ENCODE peak calls at places on chromosomes 3 and 15, in ten cellular contexts. V is cardiac muscle cell, X is lower lobe of right lung, G is left lung, M is astrocyte of the spinal cord, R is A549, Z is right atrium auricular region, E is HCT116, D is RWPE1, P is psoas muscle. L is an unnamed sample.

GRCh38 chr15:47787875-47788274 is 70.6 kb downstream of the SEMA6D start:
- DNase-seq in D (no peak), P (no peak), V (peak), R (no peak), M (no peak), Z (no peak), G (no peak), E (no peak), X (no peak), L (no peak)

GRCh38 chr3:52054689-52055511 is 1.5 kb downstream of the DUSP7 start:
- DNase-seq in Z (no peak), G (no peak), E (no peak), V (peak), D (no peak), R (no peak), X (no peak), M (no peak), P (no peak), L (peak)

GRCh38 chr3:9507586-9508578 is 45.7 kb downstream of the LHFPL4 start:
- DNase-seq in D (no peak), Z (no peak), G (no peak), M (no peak), R (no peak), E (no peak), V (no peak), X (no peak), P (no peak), L (no peak)

GRCh38 chr15:25883860-25884259 is 20.7 kb upstream of the ATP10A start:
- DNase-seq in P (no peak), R (peak), E (no peak), G (no peak), X (no peak), Z (no peak), V (no peak), M (peak), D (peak), L (no peak)

GRCh38 chr3:142987080-142987700 is 14.2 kb upstream of the U2SURP start:
- DNase-seq in V (peak), P (no peak), Z (no peak), G (no peak), M (peak), D (peak), R (peak), X (no peak), E (no peak), L (no peak)

GRCh38 chr3:14389133-14390115 is 13.0 kb upstream of the SLC6A6 start:
- DNase-seq in G (peak), E (no peak), P (no peak), D (no peak), M (no peak), Z (no peak), X (no peak), V (no peak), R (no peak), L (no peak)

GRCh38 chr3:77526573-77526972 is 486.7 kb downstream of the ROBO2 start:
- DNase-seq in D (no peak), Z (no peak), M (no peak), E (no peak), P (no peak), V (no peak), X (no peak), R (no peak), G (no peak), L (no peak)

GRCh38 chr3:190840146-190840545 is 22.3 kb downstream of the GMNC start:
- DNase-seq in Z (no peak), D (peak), G (no peak), R (no peak), M (no peak), X (no peak), E (no peak), V (peak), P (no peak), L (no peak)

GRCh38 chr15:86115138-86115801 is 35.6 kb downstream of the AGBL1 start:
- DNase-seq in Z (no peak), R (no peak), V (no peak), X (no peak), D (peak), M (no peak), E (no peak), P (no peak), G (no peak), L (no peak)
- TF ChIP-seq CTCF in Z (peak), R (no peak), V (no peak), X (no peak), D (peak), M (no peak), E (no peak), P (peak), G (no peak), L (no peak)

GRCh38 chr3:135929670-135930069 is 35.9 kb upstream of the PPP2R3A start:
- DNase-seq in X (no peak), D (no peak), M (peak), R (no peak), Z (no peak), P (peak), E (no peak), V (no peak), G (no peak), L (no peak)
- TF ChIP-seq CTCF in X (no peak), D (no peak), M (no peak), R (no peak), Z (no peak), P (no peak), E (no peak), V (no peak), G (no peak), L (no peak)

DNA sequence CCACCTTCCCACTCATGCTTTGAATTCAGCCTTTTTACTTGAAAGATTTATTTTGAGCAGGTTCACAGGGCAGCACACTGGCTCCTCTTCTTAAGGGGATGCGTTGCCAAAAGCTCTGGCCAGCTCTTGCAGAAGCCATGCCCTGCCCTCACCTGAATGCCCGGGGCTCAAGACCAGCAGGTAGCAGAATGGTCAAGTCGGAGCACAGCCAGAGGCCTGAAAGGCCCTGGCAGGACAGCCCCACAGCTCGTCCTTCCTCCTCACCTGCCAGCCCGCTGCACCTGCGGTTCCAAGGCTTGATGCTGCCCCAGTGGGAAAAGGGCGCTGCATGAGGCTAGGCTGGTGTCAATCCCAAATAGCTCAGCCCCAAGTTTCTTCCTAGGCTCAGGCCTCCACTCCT is 13.1 kb downstream of the CA12 start:
- DNase-seq in E (no peak), V (no peak), P (no peak), D (no peak), Z (no peak), G (no peak), X (no peak), R (no peak), M (no peak), L (no peak)
- TF ChIP-seq CTCF in E (no peak), V (no peak), P (no peak), D (no peak), Z (no peak), G (no peak), X (no peak), R (no peak), M (no peak), L (no peak)

GRCh38 chr3:71511037-71511436 is 72.5 kb downstream of the FOXP1 start:
- DNase-seq in D (no peak), V (no peak), M (peak), G (no peak), E (no peak), Z (no peak), X (no peak), P (no peak), R (peak), L (no peak)

GRCh38 chr3:71513081-71513480 is 70.4 kb downstream of the FOXP1 start:
- DNase-seq in P (no peak), E (no peak), M (no peak), X (no peak), Z (no peak), G (no peak), D (no peak), R (no peak), V (no peak), L (no peak)

GRCh38 chr3:71512544-71512943 is 71.0 kb downstream of the FOXP1 start:
- DNase-seq in M (no peak), D (no peak), V (no peak), R (no peak), X (no peak), E (no peak), Z (no peak), P (no peak), G (no peak), L (no peak)

GRCh38 chr3:71511446-71511845 is 72.1 kb downstream of the FOXP1 start:
- DNase-seq in G (no peak), X (no peak), R (no peak), E (no peak), Z (no peak), P (no peak), V (no peak), D (no peak), M (no peak), L (no peak)

GRCh38 chr3:71512000-71512399 is 71.5 kb downstream of the FOXP1 start:
- DNase-seq in D (no peak), M (no peak), P (no peak), R (no peak), E (no peak), Z (no peak), G (no peak), V (peak), X (no peak), L (no peak)
- TF ChIP-seq CTCF in D (no peak), M (no peak), P (no peak), R (peak), E (peak), Z (no peak), G (no peak), V (no peak), X (peak), L (no peak)

DNA sequence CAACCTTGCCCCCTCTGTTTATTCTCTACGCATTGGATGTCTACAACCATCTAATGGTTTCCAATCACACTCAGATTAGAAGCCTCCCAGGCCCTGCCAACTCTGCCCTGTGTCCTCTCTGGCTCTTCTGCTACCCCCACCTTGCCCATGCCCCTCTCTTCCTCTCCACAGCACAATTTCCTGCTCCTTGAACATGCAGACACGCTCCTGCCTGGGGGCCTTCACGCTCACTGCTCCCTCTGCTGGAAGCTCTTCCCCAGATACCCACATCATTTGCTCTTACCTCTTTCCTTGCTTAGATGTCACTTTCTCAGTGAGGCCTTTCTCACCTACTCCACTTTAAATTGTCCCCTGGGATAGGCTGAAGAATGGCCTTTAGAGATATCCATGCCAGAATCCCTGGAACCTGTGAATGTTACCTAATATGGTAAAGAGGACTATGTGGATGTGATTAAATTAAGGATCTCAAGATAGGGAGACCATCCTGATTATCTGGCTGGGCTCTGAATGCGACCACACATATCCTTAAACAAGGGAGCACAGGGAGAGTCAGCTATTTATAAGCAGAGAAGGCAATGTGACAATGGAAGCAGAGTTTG is 9.9 kb downstream of the KY start:
- DNase-seq in X (no peak), D (peak), R (peak), M (peak), V (peak), Z (peak), E (peak), G (no peak), P (no peak), L (peak)
- TF ChIP-seq CTCF in X (peak), D (no peak), R (peak), M (peak), V (peak), Z (peak), E (peak), G (no peak), P (peak), L (peak)

GRCh38 chr3:16176391-16177030 is 2.0 kb downstream of the GALNT15 start:
- DNase-seq in Z (no peak), R (no peak), P (no peak), G (no peak), X (no peak), E (no peak), M (no peak), V (no peak), D (no peak), L (no peak)

GRCh38 chr3:16177962-16178627 is 3.6 kb downstream of the GALNT15 start:
- DNase-seq in D (peak), P (peak), V (peak), M (peak), X (peak), R (peak), G (peak), E (peak), Z (peak), L (peak)

GRCh38 chr3:16179261-16179660 is 4.8 kb downstream of the GALNT15 start:
- DNase-seq in X (no peak), P (no peak), D (no peak), Z (no peak), G (no peak), M (no peak), E (no peak), R (no peak), V (no peak), L (no peak)

GRCh38 chr3:16179771-16180736 is 5.6 kb downstream of the GALNT15 start:
- DNase-seq in V (no peak), E (no peak), P (no peak), D (no peak), G (no peak), X (no peak), R (no peak), M (peak), Z (no peak), L (no peak)

DNA sequence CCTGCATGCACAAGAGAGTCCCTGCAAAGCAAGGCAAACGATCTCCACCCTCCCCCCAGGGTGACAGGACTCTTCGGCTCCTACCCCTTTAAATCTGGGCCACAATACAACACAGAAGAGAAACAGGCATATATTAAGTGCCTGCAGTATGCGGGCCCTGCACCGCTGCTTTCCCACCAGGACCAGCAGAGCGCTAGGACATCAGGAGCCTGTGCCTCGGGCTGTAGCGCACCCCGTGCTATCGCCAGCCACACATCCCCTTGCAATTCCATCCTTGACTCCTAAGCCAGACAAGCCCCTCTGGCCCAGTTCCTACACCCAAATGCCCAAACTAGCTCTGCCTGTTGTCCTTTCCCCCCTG is 4.1 kb downstream of the GALNT15 start:
- DNase-seq in R (no peak), G (no peak), D (no peak), V (no peak), P (no peak), X (no peak), E (no peak), M (no peak), Z (no peak), L (no peak)
- TF ChIP-seq CTCF in R (no peak), G (no peak), D (peak), V (no peak), P (no peak), X (no peak), E (no peak), M (no peak), Z (no peak), L (no peak)

DNA sequence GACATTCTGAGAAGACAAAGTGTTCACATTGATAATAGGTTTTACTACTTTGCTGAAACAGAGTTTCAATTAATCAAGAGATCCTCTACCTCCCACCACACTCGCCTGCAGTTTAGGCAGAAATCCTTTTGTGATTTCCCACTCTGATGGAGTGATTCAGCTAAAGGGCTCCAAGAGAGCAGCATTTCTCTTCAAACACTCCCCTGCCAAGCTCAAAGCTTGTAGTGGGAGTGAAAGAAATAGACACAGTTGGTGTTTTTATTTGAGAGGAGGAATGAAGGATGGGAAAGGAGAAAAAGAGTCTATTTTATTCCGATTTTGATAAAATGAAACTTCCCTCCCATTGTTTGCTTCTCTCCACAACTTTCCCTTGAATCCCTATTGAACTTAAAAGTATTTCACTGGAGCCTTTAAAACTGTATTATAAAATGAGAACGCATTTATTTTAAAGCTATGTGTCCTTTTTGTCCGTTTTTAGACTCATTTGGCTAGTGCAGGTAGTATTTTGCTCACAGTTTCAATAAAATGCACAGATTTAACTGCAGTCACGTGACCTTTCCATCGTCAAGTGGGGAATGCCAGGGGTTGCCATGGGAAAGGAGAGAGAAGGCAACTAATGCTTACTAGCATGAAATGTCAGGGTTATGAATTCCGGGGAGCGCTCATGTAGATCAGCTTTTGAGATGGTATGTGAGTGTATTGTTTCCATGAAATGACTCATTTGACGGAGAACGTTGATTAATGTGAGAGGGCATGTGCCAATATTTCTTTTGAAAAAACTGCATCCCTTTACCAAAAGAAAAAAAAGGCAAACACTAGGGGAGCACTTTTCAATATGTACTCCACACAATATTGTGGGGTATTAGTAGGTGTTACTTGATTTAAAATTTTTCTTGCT is 7.7 kb upstream of the OSBPL11 start:
- DNase-seq in V (peak), Z (no peak), M (peak), X (no peak), D (peak), P (no peak), R (no peak), G (no peak), E (peak), L (no peak)
- TF ChIP-seq CTCF in V (peak), Z (peak), M (no peak), X (no peak), D (peak), P (no peak), R (no peak), G (peak), E (no peak), L (no peak)

DNA sequence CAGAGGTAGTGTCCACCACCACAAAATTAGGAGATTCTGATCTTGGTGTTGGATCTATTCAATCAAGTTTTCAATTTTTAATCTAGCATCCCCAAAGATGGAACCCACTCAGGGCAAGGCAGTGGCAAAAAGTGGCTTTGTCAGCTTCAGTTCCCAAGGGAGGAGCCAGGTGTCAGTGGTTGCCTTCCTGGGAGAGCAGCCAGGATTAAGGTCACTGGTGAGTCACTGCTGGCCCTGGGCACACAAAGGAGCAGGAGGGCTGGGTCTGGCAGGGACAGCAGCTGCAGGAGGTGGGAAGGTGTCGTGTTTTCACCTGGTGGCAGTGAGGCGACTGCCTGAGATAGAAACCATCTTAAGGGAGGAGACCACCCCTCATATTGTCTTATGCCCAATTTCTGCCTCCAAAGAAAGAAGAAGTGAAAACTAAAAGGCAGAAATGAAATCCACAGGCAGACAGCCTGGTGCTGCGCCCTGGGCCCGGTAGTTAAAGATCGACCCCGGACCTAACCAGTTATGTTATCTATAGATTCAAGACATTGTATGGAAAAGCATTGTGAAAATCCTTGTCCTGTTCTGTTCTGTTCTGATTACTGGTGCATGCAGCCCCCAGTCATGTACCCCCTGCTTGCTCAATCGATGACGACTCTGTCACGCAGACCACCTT is 5.9 kb upstream of the KLHL25 start:
- DNase-seq in G (peak), V (no peak), Z (no peak), D (peak), P (peak), M (peak), E (peak), X (peak), R (peak), L (no peak)
- TF ChIP-seq CTCF in G (no peak), V (no peak), Z (peak), D (peak), P (peak), M (no peak), E (peak), X (no peak), R (peak), L (no peak)

DNA sequence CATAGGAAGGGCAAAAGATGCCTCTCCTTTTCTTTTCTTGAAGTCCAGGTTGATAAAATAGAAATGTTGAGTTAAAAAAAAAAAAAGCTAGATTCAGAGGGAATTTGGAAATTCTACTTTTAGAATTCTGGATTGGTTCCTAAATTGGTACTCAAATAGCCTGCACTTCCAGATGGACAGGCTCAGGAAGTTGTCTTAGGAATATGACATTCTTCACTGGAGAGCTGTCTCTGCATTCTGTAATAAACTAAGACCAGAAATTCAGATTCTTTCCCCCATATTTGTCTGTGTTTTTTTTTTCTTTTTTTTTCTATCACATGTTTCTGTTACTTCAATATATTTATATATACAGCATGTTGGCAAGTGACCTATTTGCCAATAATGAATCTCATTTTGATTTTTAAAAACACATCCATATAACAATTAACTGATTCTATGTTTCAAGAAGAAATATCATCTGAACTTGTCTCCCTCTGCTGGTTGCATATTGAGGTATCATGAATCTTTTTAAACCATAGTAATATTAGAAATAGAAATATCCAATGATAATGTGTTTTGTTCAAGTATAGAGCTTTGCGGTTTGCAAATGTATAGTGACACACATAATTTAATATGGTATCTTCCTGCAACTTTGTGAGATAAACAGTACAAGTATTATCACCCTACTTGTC is 8.5 kb upstream of the LSAMP start:
- DNase-seq in V (no peak), E (no peak), G (no peak), R (no peak), X (no peak), D (no peak), Z (no peak), P (no peak), M (peak), L (no peak)
- TF ChIP-seq CTCF in V (peak), E (peak), G (no peak), R (no peak), X (no peak), D (peak), Z (peak), P (peak), M (peak), L (no peak)

DNA sequence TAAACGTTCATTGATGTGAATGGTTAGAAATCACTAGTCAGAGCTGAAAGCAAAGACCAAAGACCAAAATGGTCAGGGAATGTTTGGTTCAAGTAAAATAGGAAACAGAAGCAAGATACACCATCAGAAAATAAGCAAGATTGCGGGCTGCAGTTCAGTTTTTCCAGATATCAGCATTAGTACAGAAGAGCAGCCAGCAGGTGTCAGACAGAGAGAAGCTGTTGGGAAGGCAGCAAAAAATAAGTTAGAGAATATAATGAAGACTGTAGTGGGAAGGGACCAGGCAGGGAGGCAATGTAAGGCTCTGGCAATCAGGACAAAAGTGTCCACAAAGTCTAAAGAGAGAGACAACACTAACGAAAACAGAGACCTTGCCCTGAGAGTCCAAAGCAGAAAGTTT is 639.4 kb upstream of the NAALADL2 start:
- DNase-seq in P (no peak), R (no peak), Z (no peak), M (no peak), G (no peak), X (no peak), V (no peak), D (no peak), E (no peak), L (no peak)
- TF ChIP-seq CTCF in P (no peak), R (no peak), Z (no peak), M (peak), G (no peak), X (no peak), V (no peak), D (no peak), E (peak), L (no peak)

L was measured in endothelial cell.